ENCODE peak calls at places on chromosomes 7 and 10, in ten cellular contexts. P is GM12865, Y is coronary artery, Q is A549, E is tibial artery, X is dorsolateral prefrontal cortex, Z is astrocyte of the spinal cord, I is heart left ventricle, H is astrocyte, C is cardiac fibroblast. R is an unnamed sample.
A peak's percentile ranks its signal among the peaks of the same experiment; 100 is the strongest.

GRCh38 chr7:68482800-68483199 is 1115.5 kb upstream of the AUTS2 start:
- DNase-seq in Z (no peak), Q (no peak), H (no peak), P (no peak), E (no peak), I (no peak), X (no peak), Y (no peak), C (no peak), R (no peak)

GRCh38 chr7:105277341-105277740 is 111.4 kb downstream of the SRPK2 start:
- DNase-seq in Q (peak; percentile 48), C (no peak), E (no peak), X (no peak), P (no peak), I (no peak), Y (no peak), H (peak; percentile 97), Z (peak; percentile 82), R (peak; percentile 77)

GRCh38 chr10:77350711-77351119 is 286.9 kb downstream of the KCNMA1 start:
- DNase-seq in H (peak; percentile 99), E (peak; percentile 79), P (no peak), X (peak; percentile 47), C (peak; percentile 94), Z (peak; percentile 99), Q (peak; percentile 94), Y (peak; percentile 79), I (no peak), R (peak; percentile 99)

GRCh38 chr7:105218215-105218614 is 170.5 kb downstream of the SRPK2 start:
- DNase-seq in H (peak; percentile 27), X (no peak), Z (no peak), P (no peak), C (no peak), Y (no peak), E (no peak), I (no peak), Q (no peak), R (no peak)

GRCh38 chr7:157551325-157552070 is 214.7 kb downstream of the DNAJB6 start:
- DNase-seq in Q (no peak), H (no peak), Y (no peak), X (no peak), E (peak; percentile 2), I (no peak), Z (no peak), P (no peak), C (no peak), R (no peak)

GRCh38 chr7:99563650-99564049 is 5.2 kb downstream of the ZNF655 start:
- DNase-seq in Z (peak; percentile 85), E (no peak), H (peak; percentile 81), C (peak; percentile 51), Y (no peak), P (no peak), I (no peak), Q (peak; percentile 72), X (peak; percentile 26), R (peak; percentile 51)

GRCh38 chr10:100883322-100883821 is 29.4 kb upstream of the SLF2 start:
- DNase-seq in H (no peak), E (no peak), Q (no peak), Z (no peak), X (no peak), Y (no peak), P (no peak), C (no peak), I (no peak), R (no peak)

GRCh38 chr10:282294-283139 is 147.3 kb downstream of the ZMYND11 start:
- DNase-seq in Q (no peak), P (peak; percentile 41), I (no peak), X (no peak), E (no peak), Y (no peak), Z (peak; percentile 47), H (peak; percentile 61), C (no peak), R (peak; percentile 29)

DNA sequence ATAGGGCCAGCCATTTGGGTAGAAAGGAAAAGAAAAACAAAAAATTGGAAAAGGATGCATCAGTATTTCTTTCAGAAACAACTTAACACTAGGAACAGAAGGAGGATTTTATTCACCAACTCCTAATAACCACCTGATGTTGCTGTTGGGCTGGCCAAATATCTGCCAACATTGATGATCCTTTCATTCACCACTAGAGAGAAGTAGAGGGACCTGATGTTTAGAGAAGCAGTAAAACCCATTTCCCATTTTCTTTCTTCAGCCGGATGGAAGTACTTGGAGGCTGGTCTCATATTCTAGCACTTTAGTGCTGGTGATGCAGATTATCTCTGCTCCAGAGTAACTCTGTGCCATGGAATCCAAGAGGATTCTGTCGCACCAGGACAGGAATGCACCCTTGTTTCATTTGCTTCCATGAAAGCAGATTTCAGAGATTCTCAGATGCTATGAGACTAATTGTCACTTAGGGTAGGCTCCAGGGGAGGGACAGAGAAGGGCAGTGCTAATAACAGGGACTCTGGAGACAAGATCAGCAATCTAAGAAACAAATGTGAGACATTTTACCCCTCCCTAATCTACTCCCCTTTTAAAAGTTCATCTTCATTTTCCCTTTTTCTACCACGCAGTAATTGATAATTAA is 3.1 kb downstream of the KLLN start:
- DNase-seq in Z (peak; percentile 81), Q (peak; percentile 84), E (peak; percentile 60), X (no peak), Y (no peak), I (no peak), H (peak; percentile 46), P (peak; percentile 78), C (peak; percentile 68), R (peak; percentile 52)
- TF ChIP-seq CTCF in Z (peak; percentile 54), Q (peak; percentile 78), E (peak; percentile 71), X (peak; percentile 56), Y (peak; percentile 10), I (peak; percentile 68), H (peak; percentile 44), P (peak; percentile 55), C (peak; percentile 41), R (peak; percentile 34)

GRCh38 chr7:151064454-151064853 is 5.1 kb downstream of the SLC4A2 start:
- DNase-seq in C (no peak), I (no peak), Q (no peak), E (no peak), Y (no peak), H (no peak), X (no peak), Z (no peak), P (no peak), R (no peak)

GRCh38 chr7:151061241-151062110 is 2.1 kb downstream of the SLC4A2 start:
- DNase-seq in C (peak; percentile 28), P (no peak), I (no peak), H (no peak), Z (no peak), Y (no peak), E (no peak), Q (peak; percentile 60), X (no peak), R (no peak)

GRCh38 chr7:151062111-151062398 is 2.7 kb downstream of the SLC4A2 start:
- DNase-seq in Z (no peak), Y (no peak), C (no peak), X (no peak), I (no peak), P (no peak), Q (no peak), H (no peak), E (no peak), R (no peak)

GRCh38 chr7:151063212-151063561 is 3.8 kb downstream of the SLC4A2 start:
- DNase-seq in H (peak; percentile 57), X (no peak), E (peak; percentile 71), Z (peak; percentile 44), P (no peak), C (peak; percentile 70), I (no peak), Y (no peak), Q (peak; percentile 51), R (peak; percentile 71)

DNA sequence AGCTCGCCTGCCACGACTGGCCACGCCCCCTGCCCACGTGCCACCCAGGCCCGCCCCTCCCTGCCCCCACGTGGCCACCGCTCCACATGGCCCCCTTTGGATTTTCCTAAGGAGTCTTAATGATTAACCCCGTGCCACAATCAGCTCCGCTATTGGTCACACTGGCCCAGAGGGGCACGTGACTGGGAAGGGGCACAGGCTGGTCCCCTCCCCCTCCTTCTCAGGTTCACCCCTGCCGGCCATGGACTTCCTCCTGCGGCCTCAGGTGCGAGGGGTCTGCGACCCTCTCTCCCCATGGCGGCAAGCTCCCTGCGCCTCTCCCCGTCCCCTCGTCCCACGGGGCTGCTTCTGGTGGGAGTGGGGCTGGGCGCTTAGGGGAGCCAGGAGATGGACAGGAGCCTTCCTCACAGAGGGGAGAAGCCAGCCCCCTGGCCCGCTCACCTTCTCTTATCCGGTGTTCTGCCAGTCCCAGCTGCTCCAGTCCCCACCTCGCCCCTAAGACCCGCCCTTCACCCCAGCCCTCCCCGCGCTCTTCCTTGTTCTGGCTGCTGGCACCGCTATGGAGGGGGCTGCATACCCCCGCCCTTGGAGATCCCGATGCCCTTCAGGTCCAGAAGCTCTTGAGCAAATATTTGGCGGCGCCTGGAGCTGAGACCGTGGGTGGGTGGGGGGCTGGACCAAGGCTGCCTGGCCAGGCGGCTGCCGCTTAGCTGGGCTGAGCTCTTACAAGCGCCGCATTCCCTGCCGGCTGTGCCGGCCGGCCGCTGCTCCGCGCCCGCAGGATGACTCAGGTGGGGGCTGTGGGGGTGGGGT is 3.2 kb downstream of the SLC4A2 start:
- DNase-seq in H (peak; percentile 75), E (no peak), Q (peak; percentile 98), X (no peak), Y (no peak), C (peak; percentile 69), P (no peak), I (no peak), Z (peak; percentile 78), R (peak; percentile 62)
- H3K4me3 ChIP-seq in H (peak overlapping the region; percentile 18), E (peak overlapping the region; percentile 21), Q (peak overlapping the region; percentile 86), X (no peak overlapping the region), Y (peak overlapping the region; percentile 55), C (peak overlapping the region; percentile 23), P (no peak overlapping the region), I (peak overlapping the region; percentile 30), Z (peak overlapping the region; percentile 8), R (peak overlapping the region; percentile 53)

GRCh38 chr7:134443396-134444070 is 15.4 kb downstream of the AKR1B1 start:
- DNase-seq in I (no peak), Q (no peak), C (no peak), H (no peak), X (no peak), Y (no peak), E (no peak), Z (no peak), P (no peak), R (no peak)

GRCh38 chr7:134442441-134443220 is 16.3 kb downstream of the AKR1B1 start:
- DNase-seq in Y (no peak), H (no peak), X (no peak), Z (no peak), P (no peak), Q (no peak), I (no peak), C (no peak), E (no peak), R (no peak)

GRCh38 chr7:134444961-134445315 is 14.0 kb downstream of the AKR1B1 start:
- DNase-seq in I (no peak), Z (no peak), H (no peak), C (no peak), Y (no peak), P (no peak), X (no peak), Q (no peak), E (no peak), R (no peak)

GRCh38 chr7:134446446-134446845 is 12.5 kb downstream of the AKR1B1 start:
- DNase-seq in C (no peak), Z (no peak), I (no peak), Q (no peak), H (no peak), X (no peak), E (no peak), Y (no peak), P (no peak), R (no peak)

DNA sequence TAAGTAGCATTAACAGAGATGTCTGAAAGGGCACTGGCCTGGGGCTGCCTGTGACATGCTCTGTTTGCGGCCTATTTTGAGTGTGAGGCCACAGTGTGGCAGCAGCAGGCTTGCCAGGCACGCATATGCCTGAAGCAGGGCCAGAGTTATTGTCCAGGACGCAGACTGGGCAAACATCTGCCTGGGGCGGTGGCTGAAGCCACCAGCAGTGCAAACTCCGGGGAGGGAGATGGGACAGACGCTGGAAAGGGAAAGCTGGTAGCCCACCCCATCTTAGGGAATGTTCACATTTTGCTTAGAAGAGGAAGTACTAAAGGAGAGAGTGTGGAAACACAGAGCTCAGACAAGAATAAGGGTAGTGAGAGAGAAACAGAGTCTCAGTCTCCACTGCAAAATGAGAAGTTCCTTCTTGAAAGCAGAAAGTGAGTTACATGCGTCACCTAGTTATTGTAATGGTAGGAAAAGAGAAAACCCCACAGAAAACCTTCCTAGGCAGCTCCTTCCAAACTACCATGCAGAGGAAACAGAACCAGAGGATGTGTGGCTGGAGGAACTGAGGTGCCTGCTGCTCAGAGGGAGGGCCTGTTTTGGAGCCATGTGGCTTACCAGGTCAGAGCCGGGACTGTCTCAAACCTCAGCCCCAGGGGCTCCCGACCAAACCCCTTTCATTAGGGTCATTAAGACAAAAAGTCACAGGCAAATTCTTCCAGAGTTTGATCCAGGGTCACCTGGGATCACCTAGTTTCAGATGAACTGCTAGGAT is 14.5 kb downstream of the AKR1B1 start:
- DNase-seq in Q (no peak), Z (no peak), H (no peak), X (peak; percentile 58), C (no peak), Y (no peak), E (no peak), P (no peak), I (peak; percentile 37), R (no peak)
- TF ChIP-seq CTCF in Q (peak; percentile 21), Z (no peak), H (no peak), X (peak; percentile 59), C (no peak), Y (no peak), E (no peak), P (no peak), I (peak; percentile 46), R (no peak)

GRCh38 chr7:44882899-44883298 is 2.4 kb downstream of the PURB start:
- DNase-seq in Y (no peak), I (no peak), H (peak; percentile 21), P (no peak), C (no peak), E (no peak), X (no peak), Z (no peak), Q (no peak), R (no peak)

GRCh38 chr7:44881066-44881600 is 4.2 kb downstream of the PURB start:
- DNase-seq in H (no peak), C (peak; percentile 40), Q (no peak), Y (no peak), E (no peak), X (no peak), Z (peak; percentile 33), P (no peak), I (no peak), R (no peak)

GRCh38 chr7:44880317-44881018 is 4.9 kb downstream of the PURB start:
- DNase-seq in Y (no peak), Z (no peak), X (no peak), E (no peak), Q (no peak), C (no peak), H (no peak), P (no peak), I (no peak), R (no peak)

GRCh38 chr7:44883961-44884360 is 1.4 kb downstream of the PURB start:
- DNase-seq in Q (no peak), P (no peak), C (no peak), Y (no peak), E (no peak), X (no peak), Z (no peak), H (no peak), I (no peak), R (no peak)

GRCh38 chr7:44881610-44882009 is 3.7 kb downstream of the PURB start:
- DNase-seq in E (no peak), P (peak; percentile 56), C (peak; percentile 72), Z (peak; percentile 86), Q (no peak), X (no peak), I (no peak), Y (no peak), H (peak; percentile 90), R (peak; percentile 72)
- H3K4me3 ChIP-seq in E (peak overlapping the region; percentile 30), P (peak overlapping the region; percentile 65), C (no peak overlapping the region), Z (peak overlapping the region; percentile 80), Q (peak overlapping the region; percentile 11), X (peak overlapping the region; percentile 98), I (peak overlapping the region; percentile 97), Y (peak overlapping the region; percentile 93), H (peak overlapping the region; percentile 78), R (peak overlapping the region; percentile 48)

R was measured in fibroblast of the aortic adventitia.